ENCODE peak calls at places on chromosomes 16 and 17, in eight cellular contexts. N is OCI-LY7, A is tibial artery, V is heart left ventricle, P is mucosa of descending colon, K is foreskin fibroblast, D is activated T-cell treated with anti-CD3 and anti-CD28 coated beads for 1 hour, H is head of caudate nucleus. U is an unnamed sample.

GRCh38 chr17:59842901-59843652 is 49.7 kb downstream of the TUBD1 start:
- DNase-seq in N (no peak), A (no peak), V (no peak), P (peak), K (peak), D (peak), H (no peak), U (peak)

GRCh38 chr17:78075011-78075410 is 53.5 kb downstream of the TMC6 start:
- DNase-seq in N (no peak), A (no peak), V (no peak), P (no peak), K (no peak), D (no peak), H (no peak), U (no peak)

GRCh38 chr16:47136101-47136820 is 7.5 kb downstream of the NETO2 start:
- DNase-seq in N (no peak), A (no peak), V (no peak), P (no peak), K (peak), D (no peak), H (no peak), U (peak)

GRCh38 chr16:77285676-77286075 is 86.5 kb downstream of the SYCE1L start:
- DNase-seq in N (no peak), A (no peak), V (no peak), P (no peak), K (no peak), D (no peak), H (no peak), U (no peak)

GRCh38 chr17:77125432-77125901 is 15.3 kb upstream of the SEC14L1 start:
- DNase-seq in N (no peak), A (no peak), V (no peak), P (no peak), K (peak), D (no peak), H (no peak), U (peak)

GRCh38 chr17:73027130-73027741 is 65.3 kb downstream of the SLC39A11 start:
- DNase-seq in N (no peak), A (no peak), V (no peak), P (no peak), K (peak), D (no peak), H (no peak), U (no peak)

GRCh38 chr16:85347213-85347591 is 234.9 kb upstream of the CIBAR2 start:
- DNase-seq in N (no peak), A (no peak), V (peak), P (peak), K (peak), D (no peak), H (no peak), U (peak)

GRCh38 chr17:61746248-61746985 is 116.9 kb downstream of the BRIP1 start:
- DNase-seq in N (no peak), A (no peak), V (no peak), P (no peak), K (no peak), D (no peak), H (no peak), U (no peak)

GRCh38 chr17:49518346-49519078 is 23.4 kb downstream of the NGFR start:
- DNase-seq in N (no peak), A (peak), V (no peak), P (no peak), K (no peak), D (no peak), H (no peak), U (no peak)

GRCh38 chr16:69057400-69058378 is 47.8 kb upstream of the HAS3 start:
- DNase-seq in N (no peak), A (no peak), V (no peak), P (no peak), K (peak), D (no peak), H (no peak), U (no peak)

GRCh38 chr16:990516-991291 is 9.1 kb downstream of the SOX8 start:
- DNase-seq in N (no peak), A (no peak), V (no peak), P (no peak), K (no peak), D (no peak), H (peak), U (no peak)

GRCh38 chr16:58732545-58733247 is 1.4 kb downstream of the GOT2 start:
- DNase-seq in N (peak), A (no peak), V (no peak), P (no peak), K (peak), D (no peak), H (no peak), U (no peak)

GRCh38 chr17:63838586-63839184 is 3.8 kb downstream of the SMARCD2 start:
- DNase-seq in N (no peak), A (peak), V (peak), P (peak), K (peak), D (no peak), H (peak), U (no peak)

GRCh38 chr16:70689035-70689969 is 3.4 kb upstream of the MTSS2 start:
- DNase-seq in N (no peak), A (peak), V (peak), P (no peak), K (no peak), D (no peak), H (no peak), U (no peak)

GRCh38 chr16:969508-970378 is 1.0 kb downstream of the LMF1 start:
- DNase-seq in N (no peak), A (no peak), V (no peak), P (no peak), K (peak), D (no peak), H (no peak), U (no peak)

U was measured in SK-MEL-5.